ENCODE peak calls at places on chromosomes 5 and 9, in five cellular contexts. V is HepG2, S is H1, B is NT2/D1, N is GM12878. P is an unnamed sample.
A peak's percentile ranks its signal among the peaks of the same experiment; 100 is the strongest.

GRCh38 chr5:79929095-79929494 is 62.0 kb downstream of the MTX3 start:
- DNase-seq in V (no peak), S (no peak), B (no peak), N (no peak), P (no peak)

GRCh38 chr9:89603629-89604462 is 966 bp upstream of the GADD45G start:
- DNase-seq in V (peak; percentile 47), S (peak; percentile 86), B (peak; percentile 93), N (no peak), P (peak; percentile 39)

GRCh38 chr9:75612205-75612604 is 278.3 kb upstream of the PCSK5 start:
- DNase-seq in V (no peak), S (no peak), B (no peak), N (no peak), P (no peak)

GRCh38 chr5:58582004-58582403 is 871 bp upstream of the RAB3C start:
- DNase-seq in V (no peak), S (no peak), B (peak; percentile 22), N (no peak), P (peak; percentile 27)

GRCh38 chr5:173962436-173962835 is 26.5 kb upstream of the C5orf47 start:
- DNase-seq in V (no peak), S (no peak), B (no peak), N (no peak), P (no peak)

GRCh38 chr5:107640568-107640967 is 30.2 kb downstream of the EFNA5 start:
- DNase-seq in V (no peak), S (no peak), B (no peak), N (no peak), P (no peak)

GRCh38 chr5:145347026-145347616 is 488.0 kb downstream of the PRELID2 start:
- DNase-seq in V (peak; percentile 9), S (no peak), B (peak; percentile 8), N (no peak), P (peak; percentile 19)

GRCh38 chr5:7667216-7667767 is 183.6 kb downstream of the CFAP90 start:
- DNase-seq in V (no peak), S (no peak), B (no peak), N (no peak), P (no peak)

GRCh38 chr5:61256474-61256873 is 75.6 kb upstream of the ZSWIM6 start:
- DNase-seq in V (no peak), S (no peak), B (no peak), N (no peak), P (no peak)

GRCh38 chr9:18238254-18238653 is 235.7 kb upstream of the ADAMTSL1 start:
- DNase-seq in V (no peak), S (no peak), B (no peak), N (no peak), P (no peak)

GRCh38 chr9:89418882-89419641 is 78.9 kb downstream of the SEMA4D start:
- DNase-seq in V (no peak), S (no peak), B (no peak), N (no peak), P (no peak)

GRCh38 chr9:99544526-99544925 is 277.2 kb upstream of the NR4A3 start:
- DNase-seq in V (no peak), S (no peak), B (no peak), N (no peak), P (no peak)

GRCh38 chr5:115460476-115460875 is 84.1 kb downstream of the FEM1C start:
- DNase-seq in V (no peak), S (no peak), B (no peak), N (peak; percentile 40), P (no peak)

GRCh38 chr9:118522093-118523028 is 818.2 kb downstream of the TLR4 start:
- DNase-seq in V (peak; percentile 8), S (peak; percentile 78), B (peak; percentile 83), N (peak; percentile 34), P (peak; percentile 56)

GRCh38 chr5:61167382-61167781 is 5.1 kb upstream of the SMIM15 start:
- DNase-seq in V (no peak), S (no peak), B (no peak), N (no peak), P (peak; percentile 28)

GRCh38 chr5:36878421-36879088 is 2.0 kb downstream of the NIPBL start:
- DNase-seq in V (peak; percentile 45), S (no peak), B (no peak), N (no peak), P (peak; percentile 66)

GRCh38 chr5:146794326-146795029 is 84.1 kb downstream of the PPP2R2B start:
- DNase-seq in V (no peak), S (no peak), B (no peak), N (no peak), P (no peak)

GRCh38 chr9:120532475-120532874 is 47.5 kb downstream of the CDK5RAP2 start:
- DNase-seq in V (no peak), S (no peak), B (no peak), N (no peak), P (no peak)

GRCh38 chr9:88342246-88342645 is 46.0 kb upstream of the SPIN1 start:
- DNase-seq in V (no peak), S (no peak), B (no peak), N (no peak), P (no peak)

GRCh38 chr9:124629600-124629999 is 122.4 kb upstream of the NR5A1 start:
- DNase-seq in V (no peak), S (no peak), B (no peak), N (no peak), P (no peak)

DNA sequence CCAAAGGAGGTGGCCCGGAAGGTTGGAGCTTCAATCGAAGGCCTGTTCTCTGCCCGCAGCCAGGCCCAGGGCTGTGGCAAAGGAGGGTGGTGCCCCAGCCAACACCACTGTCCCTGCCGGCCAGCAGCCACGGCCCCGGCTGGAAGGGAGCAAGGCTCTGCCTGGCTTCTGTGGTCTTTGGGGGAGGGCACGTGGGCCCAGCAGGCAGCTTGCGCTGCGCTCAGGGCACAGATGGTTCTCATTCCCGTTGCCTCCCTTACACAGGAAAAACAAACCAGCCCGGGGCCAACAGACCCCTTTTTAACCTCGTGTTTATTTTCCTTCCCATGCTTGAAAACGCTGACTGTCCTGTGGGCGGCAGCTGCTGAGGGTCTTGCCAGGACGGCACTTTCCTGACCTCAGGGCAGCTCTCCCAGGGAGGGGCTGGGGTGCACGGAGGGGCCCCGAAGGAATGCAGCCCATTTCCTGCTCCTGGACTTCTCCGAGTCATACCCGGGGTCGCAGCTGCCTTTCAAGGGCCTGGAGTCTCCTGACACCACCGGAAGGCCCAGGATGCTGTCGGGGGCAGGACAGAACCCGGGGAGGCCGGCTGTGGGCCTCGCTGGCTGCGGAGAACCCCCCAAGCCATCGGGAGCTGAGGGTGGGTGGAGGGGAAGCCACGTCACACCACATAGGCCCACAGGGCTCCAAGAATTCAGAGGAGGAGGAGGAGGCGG is 1.1 kb upstream of the GPSM1 start:
- DNase-seq in V (no peak), S (no peak), B (peak; percentile 50), N (no peak), P (no peak)
- TF ChIP-seq SUZ12 in V (no peak), S (no peak), B (no peak), N (no peak), P (no peak)

GRCh38 chr9:87119328-87119881 is 172.1 kb upstream of the GAS1 start:
- DNase-seq in V (no peak), S (no peak), B (no peak), N (no peak), P (no peak)
- TF ChIP-seq SUZ12 in V (no peak), S (no peak), B (no peak), N (no peak), P (no peak)

DNA sequence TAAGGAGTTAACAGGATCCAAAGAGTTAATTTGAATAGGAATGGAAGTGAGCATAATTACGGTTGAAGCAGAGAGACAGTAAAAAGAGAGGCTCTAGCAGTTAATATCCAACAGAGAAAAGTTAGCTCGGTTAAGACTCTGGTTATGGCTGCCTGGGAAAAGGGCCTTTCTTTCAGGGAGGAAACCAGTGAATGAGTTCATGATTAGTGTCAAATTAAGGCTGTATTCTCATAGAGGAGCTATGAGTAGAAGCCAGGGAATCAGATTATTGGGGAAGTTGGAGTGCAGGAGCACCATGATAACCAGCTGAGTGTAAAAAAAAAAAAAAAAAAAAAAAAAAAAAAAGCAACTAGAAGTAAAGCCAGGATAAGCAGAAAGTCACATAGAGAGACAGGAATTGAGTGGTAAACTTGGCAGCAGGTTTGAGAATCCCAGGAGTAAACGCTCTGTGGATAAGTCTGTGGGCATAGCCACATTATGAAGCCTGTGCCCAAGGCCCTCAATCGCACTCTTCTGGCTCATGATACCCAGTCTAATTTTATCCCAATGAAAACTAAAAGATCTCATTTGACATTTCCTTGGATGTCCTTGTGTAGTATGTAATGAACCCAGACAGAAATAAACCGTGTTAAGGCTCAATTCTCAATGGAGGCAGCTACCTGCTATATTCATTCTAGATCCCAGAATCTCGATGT is 372.6 kb upstream of the MPDZ start:
- DNase-seq in V (no peak), S (no peak), B (no peak), N (no peak), P (no peak)
- TF ChIP-seq SUZ12 in V (no peak), S (no peak), B (no peak), N (no peak), P (no peak)

GRCh38 chr9:86494644-86495081 is 140.5 kb upstream of the TUT7 start:
- DNase-seq in V (no peak), S (no peak), B (no peak), N (no peak), P (no peak)

GRCh38 chr9:86503926-86504325 is 149.7 kb upstream of the TUT7 start:
- DNase-seq in V (no peak), S (no peak), B (no peak), N (no peak), P (no peak)

GRCh38 chr9:86503281-86503680 is 149.1 kb upstream of the TUT7 start:
- DNase-seq in V (no peak), S (no peak), B (no peak), N (no peak), P (no peak)

GRCh38 chr9:86500667-86501435 is 146.6 kb upstream of the TUT7 start:
- DNase-seq in V (no peak), S (no peak), B (no peak), N (no peak), P (no peak)

GRCh38 chr9:86500031-86500430 is 145.8 kb upstream of the TUT7 start:
- DNase-seq in V (no peak), S (no peak), B (no peak), N (no peak), P (no peak)
- TF ChIP-seq SUZ12 in V (no peak), S (no peak), B (no peak), N (no peak), P (no peak)

GRCh38 chr9:137429546-137429890 is 6.3 kb downstream of the NOXA1 start:
- DNase-seq in V (no peak), S (no peak), B (no peak), N (no peak), P (no peak)
- TF ChIP-seq SUZ12 in V (no peak), S (no peak), B (no peak), N (no peak), P (no peak)

DNA sequence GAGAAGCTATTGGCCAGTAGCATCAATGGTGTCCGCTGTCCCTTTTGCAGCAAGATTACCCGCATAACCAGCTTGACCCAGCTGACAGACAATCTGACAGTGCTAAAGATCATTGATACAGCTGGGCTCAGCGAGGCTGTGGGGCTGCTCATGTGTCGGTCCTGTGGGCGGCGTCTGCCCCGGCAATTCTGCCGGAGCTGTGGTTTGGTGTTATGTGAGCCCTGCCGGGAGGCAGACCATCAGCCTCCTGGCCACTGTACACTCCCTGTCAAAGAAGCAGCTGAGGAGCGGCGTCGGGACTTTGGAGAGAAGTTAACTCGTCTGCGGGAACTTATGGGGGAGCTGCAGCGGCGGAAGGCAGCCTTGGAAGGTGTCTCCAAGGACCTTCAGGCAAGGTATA is 10.8 kb downstream of the TRIM32 start:
- DNase-seq in V (no peak), S (no peak), B (no peak), N (no peak), P (no peak)
- TF ChIP-seq SUZ12 in V (no peak), S (no peak), B (no peak), N (no peak), P (no peak)